ENCODE peak calls at places on chromosomes 11 and 22, in five cellular contexts. J is breast epithelium; U is tibial nerve; M is CD8-positive, alpha-beta memory T cell; S is colonic mucosa. R is an unnamed sample. For H3K9me3, the result is how much of the 10 kb centered on the place peaks cover.

GRCh38 chr11:115215694-115216615 is 288.3 kb downstream of the CADM1 start:
- DNase-seq in U (no peak), J (no peak), M (no peak), S (no peak), R (no peak)

GRCh38 chr22:44357962-44358553 is 45.3 kb upstream of the SHISAL1 start:
- DNase-seq in U (no peak), M (no peak), J (no peak), S (no peak), R (peak)

GRCh38 chr11:68792400-68792955 is 41.2 kb upstream of the TESMIN start:
- DNase-seq in S (no peak), J (no peak), U (no peak), M (no peak), R (no peak)

GRCh38 chr11:134566311-134566710 is 154.3 kb upstream of the B3GAT1 start:
- DNase-seq in M (no peak), J (no peak), S (no peak), U (no peak), R (no peak)

GRCh38 chr22:29747832-29748231 is 19.0 kb downstream of the ZMAT5 start:
- DNase-seq in S (no peak), U (no peak), J (no peak), M (no peak), R (peak)

GRCh38 chr11:4677948-4678347 is 19.7 kb downstream of the OR51E2 start:
- DNase-seq in S (no peak), J (no peak), U (no peak), M (no peak), R (no peak)

GRCh38 chr11:76236092-76237026 is 30.1 kb upstream of the WNT11 start:
- DNase-seq in S (no peak), U (no peak), M (no peak), J (no peak), R (peak)

GRCh38 chr11:125275905-125276634 is 111.5 kb downstream of the PKNOX2 start:
- DNase-seq in M (no peak), J (no peak), S (no peak), U (no peak), R (peak)

GRCh38 chr11:57321996-57322880 is 2.5 kb downstream of the TNKS1BP1 start:
- DNase-seq in S (peak), J (peak), M (no peak), U (peak), R (peak)

GRCh38 chr11:46050065-46050464 is 71.2 kb downstream of the PHF21A start:
- DNase-seq in M (no peak), U (no peak), J (no peak), S (no peak), R (peak)

GRCh38 chr11:1934326-1935155 is 12.6 kb upstream of the MRPL23 start:
- DNase-seq in U (no peak), M (no peak), J (no peak), S (no peak), R (peak)

GRCh38 chr11:130020323-130020722 is 17.7 kb upstream of the PRDM10 start:
- DNase-seq in U (no peak), M (no peak), S (no peak), J (no peak), R (no peak)

GRCh38 chr11:20754957-20755356 is 85.6 kb downstream of the NELL1 start:
- DNase-seq in M (no peak), S (no peak), U (no peak), J (no peak), R (no peak)

GRCh38 chr11:86769219-86769618 is 31.1 kb upstream of the PRSS23 start:
- DNase-seq in S (no peak), U (no peak), M (no peak), J (no peak), R (peak)

GRCh38 chr22:24105018-24105360 is 76.3 kb upstream of the SUSD2 start:
- DNase-seq in J (no peak), S (no peak), U (no peak), M (no peak), R (peak)

GRCh38 chr22:39985383-39986045 is 9.2 kb upstream of the FAM83F start:
- DNase-seq in U (no peak), M (peak), S (peak), J (no peak), R (peak)

GRCh38 chr11:111530091-111530490 is 10.4 kb upstream of the LAYN start:
- DNase-seq in S (no peak), J (no peak), U (no peak), M (no peak), R (no peak)

GRCh38 chr11:2741377-2742131 is 41.8 kb upstream of the KCNQ1OT1 start:
- DNase-seq in U (no peak), J (no peak), S (no peak), M (no peak), R (peak)

GRCh38 chr11:33064033-33064825 is 24.9 kb downstream of the TCP11L1 start:
- DNase-seq in M (no peak), U (no peak), J (no peak), S (no peak), R (peak)

GRCh38 chr11:72712168-72712721 is 38.0 kb upstream of the PDE2A start:
- DNase-seq in J (no peak), S (peak), M (no peak), U (peak), R (peak)

GRCh38 chr11:77269484-77270123 is 31.9 kb downstream of the GDPD4 start:
- DNase-seq in M (no peak), S (no peak), J (no peak), U (no peak), R (no peak)

GRCh38 chr11:6260207-6260726 is 629 bp downstream of the CCKBR start:
- DNase-seq in J (no peak), M (no peak), U (no peak), S (no peak), R (no peak)

GRCh38 chr11:1640076-1640946 is 10.7 kb downstream of the KRTAP5-5 start:
- DNase-seq in U (no peak), J (peak), M (peak), S (peak), R (peak)

GRCh38 chr22:27794244-27794643 is 7.3 kb downstream of the MN1 start:
- DNase-seq in S (no peak), U (no peak), J (no peak), M (no peak), R (peak)

GRCh38 chr11:23112390-23112789 is 252.1 kb upstream of the CCDC179 start:
- DNase-seq in J (no peak), U (no peak), S (no peak), M (no peak), R (no peak)

GRCh38 chr11:1005913-1006312 is 30.6 kb downstream of the MUC6 start:
- DNase-seq in M (no peak), S (no peak), U (peak), J (no peak), R (no peak)

DNA sequence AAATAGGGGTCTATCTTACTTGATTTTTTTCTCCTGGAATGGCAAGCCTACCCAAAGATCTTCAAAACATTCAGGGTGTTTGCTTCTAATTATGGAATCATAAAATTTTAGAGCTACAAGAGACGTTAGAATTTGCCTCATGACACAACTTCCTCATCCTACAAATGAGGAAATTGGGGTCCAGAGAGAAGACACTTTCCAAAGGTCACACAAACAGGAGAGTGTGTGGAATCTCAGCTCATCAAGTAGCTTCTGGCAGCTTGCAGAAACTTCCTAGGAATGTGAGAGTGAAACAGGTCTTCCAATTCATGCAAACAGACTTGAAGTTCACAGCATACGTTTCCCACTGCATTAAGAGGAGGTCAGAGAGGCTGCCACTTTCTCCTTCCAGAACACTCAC is 976.0 kb downstream of the OPCML start:
- DNase-seq in S (no peak), J (no peak), M (no peak), U (no peak), R (no peak)
- H3K9me3 ChIP-seq in S (under half), J (under half), M (under half), U (under half), R (under half)

GRCh38 chr22:42905217-42905616 is 48.1 kb upstream of the ARFGAP3 start:
- DNase-seq in J (no peak), U (no peak), S (no peak), M (no peak), R (peak)
- H3K27ac ChIP-seq in J (peak), U (no peak), S (no peak), M (no peak), R (no peak)

GRCh38 chr11:66112640-66113098 is 42.6 kb downstream of the PACS1 start:
- DNase-seq in U (no peak), S (no peak), M (no peak), J (no peak), R (no peak)

GRCh38 chr11:66115638-66116410 is 45.8 kb downstream of the PACS1 start:
- DNase-seq in U (no peak), S (no peak), M (peak), J (no peak), R (no peak)

GRCh38 chr11:66112041-66112491 is 42.0 kb downstream of the PACS1 start:
- DNase-seq in S (no peak), J (no peak), M (no peak), U (no peak), R (no peak)

GRCh38 chr11:66111158-66111557 is 41.1 kb downstream of the PACS1 start:
- DNase-seq in S (no peak), J (no peak), U (no peak), M (no peak), R (no peak)

GRCh38 chr11:66113132-66113856 is 43.2 kb downstream of the PACS1 start:
- DNase-seq in S (no peak), M (peak), J (no peak), U (no peak), R (peak)
- H3K9me3 ChIP-seq in S (under half), M (under half), J (under half), U (under half), R (under half)

DNA sequence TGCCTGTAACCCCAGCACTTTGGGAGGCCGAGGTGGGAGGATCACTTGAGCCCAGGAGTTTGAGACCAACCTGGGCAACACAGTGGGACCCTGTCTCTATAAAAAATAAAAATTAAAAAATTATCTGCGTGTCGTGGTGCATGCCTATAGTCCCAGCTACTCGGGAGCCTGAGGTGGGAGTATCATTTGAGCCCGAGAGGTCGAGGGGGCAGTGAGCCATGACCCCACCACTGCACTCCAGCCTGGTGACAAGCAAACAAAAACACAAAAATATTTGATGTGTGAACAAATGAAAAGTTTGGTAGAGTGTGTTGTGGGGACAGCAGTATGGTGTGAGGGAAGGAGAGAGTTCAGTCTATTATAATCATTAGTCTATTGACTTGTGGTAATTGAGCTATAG is 90.8 kb upstream of the PARVA start:
- DNase-seq in S (peak), J (no peak), U (no peak), M (no peak), R (no peak)
- H3K27ac ChIP-seq in S (no peak), J (peak), U (peak), M (no peak), R (peak)

GRCh38 chr22:47209077-47209514 is 446.6 kb downstream of the TBC1D22A start:
- DNase-seq in M (no peak), J (no peak), S (peak), U (no peak), R (peak)
- H3K9me3 ChIP-seq in M (under half), J (under half), S (under half), U (under half), R (under half)

GRCh38 chr11:27363576-27364115 is 631 bp upstream of the CCDC34 start:
- DNase-seq in U (no peak), M (no peak), J (no peak), S (no peak), R (no peak)
- H3K27ac ChIP-seq in U (no peak), M (peak), J (peak), S (peak), R (peak)

DNA sequence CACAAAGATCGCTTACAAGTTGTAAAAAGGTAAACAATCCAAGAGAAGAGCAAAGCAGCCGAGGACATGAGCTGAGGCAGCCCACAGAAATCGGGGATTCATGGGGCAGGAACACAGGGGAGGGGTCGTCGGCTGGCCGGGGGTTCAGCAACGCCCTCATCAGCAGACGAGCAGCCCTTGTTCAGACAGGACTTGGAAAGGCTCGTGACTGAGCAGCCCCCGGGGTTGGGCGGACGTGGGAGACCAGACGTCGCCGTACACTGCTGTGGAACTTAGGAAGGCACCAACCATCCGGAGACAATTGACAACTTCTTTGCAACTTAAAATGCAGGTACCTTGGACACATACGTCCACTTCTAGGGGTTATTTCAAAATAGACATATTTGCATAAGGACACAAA is 370.5 kb downstream of the BRD1 start:
- DNase-seq in J (no peak), S (no peak), M (no peak), U (no peak), R (no peak)
- H3K9me3 ChIP-seq in J (under half), S (under half), M (under half), U (under half), R (under half)

DNA sequence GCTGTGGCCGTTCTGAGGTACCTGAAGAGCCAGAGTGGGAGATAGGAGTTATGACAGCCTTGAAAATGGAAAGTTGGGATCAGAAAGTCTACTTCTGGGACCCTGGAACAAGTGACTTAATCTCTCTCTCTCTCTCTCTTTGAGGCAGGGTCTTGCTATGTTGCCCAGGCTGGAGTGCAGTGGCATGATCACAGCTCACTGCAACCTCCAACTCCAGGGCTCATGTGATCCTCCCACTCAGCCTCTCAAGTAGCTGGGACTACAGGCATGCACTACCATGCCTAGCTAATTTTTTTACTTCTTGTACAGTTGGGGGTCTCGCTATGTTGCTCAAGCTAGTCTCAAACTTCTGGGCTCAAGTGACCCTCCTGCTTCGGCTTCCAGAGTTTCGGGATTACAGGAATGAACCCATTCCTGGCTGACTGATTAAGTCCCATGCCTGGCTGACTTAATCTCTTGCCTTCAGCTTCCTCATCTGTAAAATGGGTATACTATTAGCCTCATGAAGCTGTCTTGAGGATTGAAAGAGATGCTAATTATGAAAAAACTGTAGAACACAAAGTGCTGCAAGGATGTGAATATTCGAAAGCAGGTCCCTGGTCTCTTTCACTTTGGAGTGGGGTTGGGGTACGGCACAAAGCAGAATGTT is 87.7 kb downstream of the UBASH3B start:
- DNase-seq in U (no peak), S (no peak), J (no peak), M (no peak), R (no peak)
- H3K27ac ChIP-seq in U (peak), S (peak), J (peak), M (no peak), R (no peak)

GRCh38 chr11:78408619-78409018 is 9.0 kb downstream of the GAB2 start:
- DNase-seq in S (no peak), U (no peak), M (no peak), J (no peak), R (no peak)
- H3K9me3 ChIP-seq in S (under half), U (under half), M (under half), J (under half), R (under half)

GRCh38 chr11:88288560-88288959 is 49.0 kb downstream of the CTSC start:
- DNase-seq in U (no peak), M (no peak), S (no peak), J (no peak), R (no peak)
- H3K27ac ChIP-seq in U (no peak), M (no peak), S (no peak), J (no peak), R (no peak)

R was measured in osteoblast.